ENCODE peak calls at places on chromosomes 5 and 9, in eight cellular contexts. One of them, this sample, is unnamed.

GRCh38 chr9:108815156-108815555 is 40.6 kb downstream of the ACTL7B start:
- DNase-seq in mammary epithelial cell: peak; percentile 47
- DNase-seq in PC-3: peak; percentile 62
- DNase-seq in GM23248: no peak
- DNase-seq in Karpas-422: no peak
- DNase-seq in fibroblast of lung: no peak
- DNase-seq in neuronal stem cell: no peak
- DNase-seq in H9: peak; percentile 29
- DNase-seq in this sample: no peak

GRCh38 chr9:92236915-92237314 is 56.6 kb downstream of the IARS1 start:
- DNase-seq in mammary epithelial cell: no peak
- DNase-seq in PC-3: no peak
- DNase-seq in GM23248: no peak
- DNase-seq in Karpas-422: no peak
- DNase-seq in fibroblast of lung: no peak
- DNase-seq in neuronal stem cell: no peak
- DNase-seq in H9: no peak
- DNase-seq in this sample: no peak

GRCh38 chr5:122458278-122458872 is 146.3 kb downstream of the SNCAIP start:
- DNase-seq in mammary epithelial cell: no peak
- DNase-seq in PC-3: peak; percentile 34
- DNase-seq in GM23248: peak; percentile 49
- DNase-seq in Karpas-422: peak; percentile 69
- DNase-seq in fibroblast of lung: no peak
- DNase-seq in neuronal stem cell: no peak
- DNase-seq in H9: no peak
- DNase-seq in this sample: no peak

GRCh38 chr5:91154338-91154737 is 228.8 kb downstream of the ARRDC3 start:
- DNase-seq in mammary epithelial cell: no peak
- DNase-seq in PC-3: no peak
- DNase-seq in GM23248: no peak
- DNase-seq in Karpas-422: no peak
- DNase-seq in fibroblast of lung: no peak
- DNase-seq in neuronal stem cell: no peak
- DNase-seq in H9: no peak
- DNase-seq in this sample: no peak

GRCh38 chr5:82257729-82258128 is 20.4 kb downstream of the RPS23 start:
- DNase-seq in mammary epithelial cell: no peak
- DNase-seq in PC-3: no peak
- DNase-seq in GM23248: no peak
- DNase-seq in Karpas-422: peak; percentile 43
- DNase-seq in fibroblast of lung: no peak
- DNase-seq in neuronal stem cell: no peak
- DNase-seq in H9: no peak
- DNase-seq in this sample: no peak

GRCh38 chr9:18478517-18479361 is 4.8 kb downstream of the ADAMTSL1 start:
- DNase-seq in mammary epithelial cell: no peak
- DNase-seq in PC-3: peak; percentile 90
- DNase-seq in GM23248: peak; percentile 93
- DNase-seq in Karpas-422: no peak
- DNase-seq in fibroblast of lung: peak; percentile 95
- DNase-seq in neuronal stem cell: no peak
- DNase-seq in H9: no peak
- DNase-seq in this sample: no peak

GRCh38 chr5:61866930-61867329 is 439.1 kb upstream of the KIF2A start:
- DNase-seq in mammary epithelial cell: peak; percentile 95
- DNase-seq in PC-3: peak; percentile 66
- DNase-seq in GM23248: peak; percentile 66
- DNase-seq in Karpas-422: no peak
- DNase-seq in fibroblast of lung: peak; percentile 90
- DNase-seq in neuronal stem cell: no peak
- DNase-seq in H9: no peak
- DNase-seq in this sample: no peak

GRCh38 chr9:16134351-16134750 is 581.5 kb downstream of the CCDC171 start:
- DNase-seq in mammary epithelial cell: no peak
- DNase-seq in PC-3: peak; percentile 67
- DNase-seq in GM23248: peak; percentile 10
- DNase-seq in Karpas-422: no peak
- DNase-seq in fibroblast of lung: no peak
- DNase-seq in neuronal stem cell: no peak
- DNase-seq in H9: no peak
- DNase-seq in this sample: no peak

GRCh38 chr9:132187006-132187760 is 25.3 kb downstream of the NTNG2 start:
- DNase-seq in mammary epithelial cell: no peak
- DNase-seq in PC-3: no peak
- DNase-seq in GM23248: no peak
- DNase-seq in Karpas-422: no peak
- DNase-seq in fibroblast of lung: no peak
- DNase-seq in neuronal stem cell: no peak
- DNase-seq in H9: peak; percentile 25
- DNase-seq in this sample: no peak

GRCh38 chr9:133527444-133527920 is 2.7 kb upstream of the MYMK start:
- DNase-seq in mammary epithelial cell: no peak
- DNase-seq in PC-3: no peak
- DNase-seq in GM23248: no peak
- DNase-seq in Karpas-422: no peak
- DNase-seq in fibroblast of lung: peak; percentile 13
- DNase-seq in neuronal stem cell: no peak
- DNase-seq in H9: no peak
- DNase-seq in this sample: peak; percentile 89

DNA sequence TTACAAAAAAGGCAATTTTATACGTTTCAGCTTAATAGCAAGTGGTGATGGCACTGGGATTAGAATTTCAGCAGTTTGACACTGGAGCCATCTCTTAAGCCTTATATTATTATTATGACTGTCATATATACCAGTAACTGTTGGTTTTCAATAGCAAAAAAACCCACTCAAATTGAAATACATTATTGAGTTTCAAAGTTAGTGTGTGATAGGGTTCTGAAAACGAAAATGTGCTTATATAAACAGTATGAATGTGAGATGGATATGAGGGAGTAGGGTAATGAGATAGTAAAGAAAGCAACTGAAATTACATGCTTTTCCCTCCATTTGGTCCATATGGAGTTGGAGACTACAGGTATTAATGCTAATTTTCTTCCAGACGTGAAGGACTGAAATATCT is 68.6 kb upstream of the ACTBL2 start:
- DNase-seq in mammary epithelial cell: no peak
- DNase-seq in PC-3: no peak
- DNase-seq in GM23248: no peak
- DNase-seq in Karpas-422: no peak
- DNase-seq in fibroblast of lung: no peak
- DNase-seq in neuronal stem cell: no peak
- DNase-seq in H9: no peak
- DNase-seq in this sample: no peak
- H3K4me1 ChIP-seq in mammary epithelial cell: no peaks in the 10 kb centered on the region
- H3K4me1 ChIP-seq in PC-3: no peaks in the 10 kb centered on the region
- H3K4me1 ChIP-seq in GM23248: no peaks in the 10 kb centered on the region
- H3K4me1 ChIP-seq in Karpas-422: no peaks in the 10 kb centered on the region
- H3K4me1 ChIP-seq in fibroblast of lung: no peaks in the 10 kb centered on the region
- H3K4me1 ChIP-seq in neuronal stem cell: peaks cover 2% of the 10 kb centered on the region
- H3K4me1 ChIP-seq in H9: no peaks in the 10 kb centered on the region
- H3K4me1 ChIP-seq in this sample: no peaks in the 10 kb centered on the region

GRCh38 chr5:54470677-54471076 is 15.2 kb downstream of the HSPB3 start:
- DNase-seq in mammary epithelial cell: no peak
- DNase-seq in PC-3: no peak
- DNase-seq in GM23248: peak; percentile 81
- DNase-seq in Karpas-422: no peak
- DNase-seq in fibroblast of lung: peak; percentile 70
- DNase-seq in neuronal stem cell: no peak
- DNase-seq in H9: no peak
- DNase-seq in this sample: no peak
- H3K9ac ChIP-seq in mammary epithelial cell: no peak overlapping the region
- H3K9ac ChIP-seq in PC-3: no peak overlapping the region
- H3K9ac ChIP-seq in GM23248: peak overlapping the region; percentile 0
- H3K9ac ChIP-seq in Karpas-422: no peak overlapping the region
- H3K9ac ChIP-seq in fibroblast of lung: no peak overlapping the region
- H3K9ac ChIP-seq in neuronal stem cell: no peak overlapping the region
- H3K9ac ChIP-seq in H9: no peak overlapping the region
- H3K9ac ChIP-seq in this sample: no peak overlapping the region

DNA sequence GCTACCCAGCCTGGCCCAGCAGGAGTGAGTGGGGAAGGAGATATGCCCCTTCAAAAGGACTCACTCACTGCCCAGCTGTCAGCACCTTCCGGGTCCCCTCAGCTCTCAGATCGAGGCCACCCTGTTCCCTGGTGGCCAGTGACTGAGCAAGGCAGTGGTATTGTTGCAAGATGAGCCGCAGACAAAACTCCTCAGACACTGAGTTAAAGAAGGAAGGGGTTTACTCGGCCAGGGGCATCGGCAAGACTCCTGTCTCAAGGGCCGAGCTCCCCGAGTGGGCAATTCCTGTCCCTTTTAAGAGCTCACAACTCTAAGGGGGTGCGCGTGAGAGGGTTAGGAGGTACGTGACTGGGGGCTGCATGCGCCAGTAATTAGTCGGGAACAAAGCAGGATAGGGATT is 9.7 kb upstream of the N4BP3 start:
- DNase-seq in mammary epithelial cell: no peak
- DNase-seq in PC-3: no peak
- DNase-seq in GM23248: no peak
- DNase-seq in Karpas-422: no peak
- DNase-seq in fibroblast of lung: no peak
- DNase-seq in neuronal stem cell: no peak
- DNase-seq in H9: no peak
- DNase-seq in this sample: no peak
- H3K27ac ChIP-seq in mammary epithelial cell: no peak overlapping the region
- H3K27ac ChIP-seq in PC-3: no peak overlapping the region
- H3K27ac ChIP-seq in GM23248: no peak overlapping the region
- H3K27ac ChIP-seq in Karpas-422: no peak overlapping the region
- H3K27ac ChIP-seq in fibroblast of lung: no peak overlapping the region
- H3K27ac ChIP-seq in neuronal stem cell: no peak overlapping the region
- H3K27ac ChIP-seq in H9: no peak overlapping the region
- H3K27ac ChIP-seq in this sample: no peak overlapping the region

DNA sequence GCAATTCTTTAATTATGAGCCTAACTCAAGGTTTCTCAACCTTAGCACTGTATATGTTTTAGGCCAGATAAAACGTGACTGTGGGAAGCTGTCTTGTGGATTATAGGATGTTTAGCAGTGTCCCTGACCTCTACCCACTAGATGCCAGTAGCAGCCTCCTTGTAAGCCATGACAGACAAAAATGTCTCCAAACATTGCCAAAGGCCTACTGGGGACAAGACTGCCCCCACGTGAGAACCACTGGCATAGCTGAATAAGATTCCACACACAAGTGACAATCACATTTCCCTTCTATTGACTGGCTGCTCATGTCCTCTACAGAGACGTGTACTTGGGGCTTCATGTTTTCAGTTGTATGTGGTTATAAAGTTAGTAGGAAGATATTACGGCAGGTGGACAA is 55.4 kb downstream of the GOLM1 start:
- DNase-seq in mammary epithelial cell: no peak
- DNase-seq in PC-3: peak; percentile 16
- DNase-seq in GM23248: no peak
- DNase-seq in Karpas-422: peak; percentile 54
- DNase-seq in fibroblast of lung: no peak
- DNase-seq in neuronal stem cell: no peak
- DNase-seq in H9: no peak
- DNase-seq in this sample: no peak
- H3K4me1 ChIP-seq in mammary epithelial cell: no peaks in the 10 kb centered on the region
- H3K4me1 ChIP-seq in PC-3: peaks cover 11% of the 10 kb centered on the region
- H3K4me1 ChIP-seq in GM23248: peaks cover 9% of the 10 kb centered on the region
- H3K4me1 ChIP-seq in Karpas-422: no peaks in the 10 kb centered on the region
- H3K4me1 ChIP-seq in fibroblast of lung: peaks cover 6% of the 10 kb centered on the region
- H3K4me1 ChIP-seq in neuronal stem cell: peaks cover 4% of the 10 kb centered on the region
- H3K4me1 ChIP-seq in H9: no peaks in the 10 kb centered on the region
- H3K4me1 ChIP-seq in this sample: peaks cover 8% of the 10 kb centered on the region

GRCh38 chr5:86797677-86798076 is 179.9 kb downstream of the COX7C start:
- DNase-seq in mammary epithelial cell: no peak
- DNase-seq in PC-3: peak; percentile 36
- DNase-seq in GM23248: no peak
- DNase-seq in Karpas-422: no peak
- DNase-seq in fibroblast of lung: peak; percentile 0
- DNase-seq in neuronal stem cell: peak; percentile 17
- DNase-seq in H9: peak; percentile 68
- DNase-seq in this sample: no peak

GRCh38 chr5:86795659-86796058 is 177.9 kb downstream of the COX7C start:
- DNase-seq in mammary epithelial cell: no peak
- DNase-seq in PC-3: no peak
- DNase-seq in GM23248: no peak
- DNase-seq in Karpas-422: no peak
- DNase-seq in fibroblast of lung: no peak
- DNase-seq in neuronal stem cell: no peak
- DNase-seq in H9: no peak
- DNase-seq in this sample: no peak
- H3K9ac ChIP-seq in mammary epithelial cell: no peak overlapping the region
- H3K9ac ChIP-seq in PC-3: no peak overlapping the region
- H3K9ac ChIP-seq in GM23248: no peak overlapping the region
- H3K9ac ChIP-seq in Karpas-422: no peak overlapping the region
- H3K9ac ChIP-seq in fibroblast of lung: no peak overlapping the region
- H3K9ac ChIP-seq in neuronal stem cell: no peak overlapping the region
- H3K9ac ChIP-seq in H9: no peak overlapping the region
- H3K9ac ChIP-seq in this sample: no peak overlapping the region

This sample was measured in kidney.